ENCODE peak calls at places on chromosomes 12 and 14, in five cellular contexts. K, A, U, E and F are unnamed samples.

GRCh38 chr12:16417058-16417457 is 69.6 kb downstream of the MGST1 start:
- DNase-seq in K (no peak), A (no peak), U (no peak), E (no peak), F (no peak)

GRCh38 chr14:64736271-64737131 is 32.3 kb downstream of the PLEKHG3 start:
- DNase-seq in U (peak), K (peak), E (peak), A (no peak), F (no peak)

GRCh38 chr14:101223147-101223546 is 319.6 kb upstream of the RTL1 start:
- DNase-seq in K (no peak), U (peak), A (no peak), E (no peak), F (no peak)

GRCh38 chr12:104423809-104424208 is 32.9 kb upstream of the CHST11 start:
- DNase-seq in A (no peak), K (peak), U (no peak), E (no peak), F (no peak)

GRCh38 chr14:24329073-24329663 is 5.7 kb downstream of the ADCY4 start:
- DNase-seq in E (no peak), U (no peak), A (no peak), K (no peak), F (no peak)

GRCh38 chr12:107657133-107657532 is 28.5 kb upstream of the PWP1 start:
- DNase-seq in U (no peak), E (no peak), A (no peak), K (no peak), F (no peak)

GRCh38 chr14:31190220-31190605 is 17.4 kb downstream of the HECTD1 start:
- DNase-seq in K (no peak), A (no peak), U (no peak), E (no peak), F (no peak)

GRCh38 chr14:101104485-101104884 is 201.0 kb upstream of the RTL1 start:
- DNase-seq in U (no peak), K (no peak), A (no peak), E (no peak), F (no peak)

GRCh38 chr12:107553211-107553765 is 132.3 kb upstream of the PWP1 start:
- DNase-seq in E (no peak), U (no peak), K (no peak), A (no peak), F (no peak)

GRCh38 chr12:2270846-2271245 is 218.1 kb downstream of the CACNA1C start:
- DNase-seq in U (no peak), A (no peak), E (no peak), K (no peak), F (no peak)

GRCh38 chr12:2267624-2268477 is 215.1 kb downstream of the CACNA1C start:
- DNase-seq in E (no peak), A (no peak), U (no peak), K (no peak), F (no peak)

GRCh38 chr12:2266666-2267623 is 214.2 kb downstream of the CACNA1C start:
- DNase-seq in E (no peak), U (no peak), A (no peak), K (peak), F (no peak)

GRCh38 chr12:2265461-2266167 is 212.8 kb downstream of the CACNA1C start:
- DNase-seq in U (no peak), K (no peak), E (no peak), A (peak), F (no peak)

DNA sequence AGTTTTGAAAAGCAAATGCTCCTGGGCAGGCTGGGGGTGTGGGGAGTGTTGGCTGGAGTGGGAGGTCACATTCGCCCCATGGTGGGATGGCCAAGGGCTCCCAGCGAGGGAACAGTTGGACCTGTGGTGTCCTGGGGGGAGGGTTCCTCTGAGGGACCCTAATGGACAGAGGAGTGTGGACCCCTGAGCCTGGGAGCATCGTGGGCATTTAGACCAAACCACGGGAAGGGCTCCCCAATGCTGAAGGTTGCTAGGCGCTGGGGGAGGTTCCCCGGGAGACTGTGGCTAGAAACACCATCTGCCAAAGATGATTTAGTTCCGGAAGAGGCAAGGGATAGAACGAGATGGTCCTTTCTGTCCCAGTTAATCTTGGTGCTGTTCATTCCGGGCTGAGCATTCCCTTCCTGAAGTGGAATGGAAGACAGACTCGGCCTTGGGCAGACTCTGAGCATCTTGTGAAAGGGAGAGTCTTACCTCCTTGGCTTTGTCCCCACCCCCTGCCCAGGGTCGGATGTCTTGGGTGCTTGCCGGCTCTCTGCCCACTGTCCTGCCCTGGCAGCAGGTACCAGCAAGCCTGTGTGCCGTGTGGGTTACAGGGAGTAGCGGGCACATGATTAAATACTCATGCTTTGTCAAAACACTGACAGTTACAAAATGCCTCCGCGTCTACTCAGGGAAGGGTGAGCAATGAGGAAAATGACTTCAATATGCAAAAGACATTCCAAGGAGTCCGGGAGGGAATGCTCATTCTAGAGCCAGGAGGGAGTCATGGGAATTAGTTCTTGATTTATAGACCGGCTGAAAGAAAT is 215.9 kb downstream of the CACNA1C start:
- DNase-seq in A (no peak), E (no peak), U (no peak), K (no peak), F (no peak)
- TF ChIP-seq EP300 in A (peak), E (no peak), U (no peak), K (no peak), F (no peak)

GRCh38 chr14:49512147-49512551 is 74.0 kb downstream of the RPS29 start:
- DNase-seq in U (no peak), A (no peak), K (no peak), E (no peak), F (no peak)
- TF ChIP-seq GABPA in U (no peak), A (no peak), K (no peak), E (no peak), F (no peak)

DNA sequence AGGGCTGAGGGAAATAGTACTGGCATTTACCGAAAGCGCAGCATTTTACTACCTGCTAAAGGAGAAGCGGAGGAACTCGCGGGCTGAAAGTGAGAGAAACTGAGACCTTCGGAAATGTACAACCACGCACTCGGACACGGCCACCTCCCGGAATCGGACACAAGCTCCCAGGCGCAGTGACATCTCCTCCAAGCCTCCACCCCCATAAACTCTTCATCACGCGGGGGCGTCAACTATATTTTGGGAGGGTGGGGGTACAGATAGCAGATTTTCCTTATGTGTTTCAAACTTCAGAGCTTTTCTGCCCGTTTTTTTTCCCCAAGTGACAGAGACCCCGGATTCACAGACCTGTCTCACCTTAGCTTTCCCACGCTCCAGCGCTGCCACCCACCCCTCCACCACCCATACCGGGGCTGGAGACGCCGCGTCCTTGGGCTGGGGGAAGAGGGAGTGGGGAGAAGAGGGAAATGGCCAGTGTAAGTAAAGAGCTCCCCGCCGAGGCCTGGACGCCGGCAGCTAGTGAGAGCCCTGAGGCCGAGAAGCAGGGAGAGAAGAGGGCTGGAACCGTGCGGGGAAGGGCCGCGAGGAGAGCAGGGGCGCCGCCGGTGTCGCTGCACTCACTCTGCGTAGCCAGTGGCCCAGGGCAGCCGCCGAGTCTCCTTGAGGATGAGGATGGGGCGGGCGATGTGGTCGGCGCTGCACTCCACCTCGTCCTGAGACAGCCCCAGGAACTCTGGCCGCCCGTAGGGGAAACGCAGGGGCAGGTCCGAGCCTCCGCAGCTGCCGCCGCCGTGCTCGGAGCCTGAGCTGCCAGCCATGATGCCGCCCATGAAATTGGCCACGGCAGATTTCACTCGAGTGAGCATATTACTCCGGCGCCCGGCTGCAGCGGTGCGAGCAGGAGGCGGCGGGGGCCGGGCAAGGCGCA is 815 bp downstream of the PPM1H start:
- DNase-seq in K (no peak), U (peak), E (peak), A (peak), F (no peak)
- TF ChIP-seq EP300 in K (no peak), U (no peak), E (no peak), A (no peak), F (no peak)

DNA sequence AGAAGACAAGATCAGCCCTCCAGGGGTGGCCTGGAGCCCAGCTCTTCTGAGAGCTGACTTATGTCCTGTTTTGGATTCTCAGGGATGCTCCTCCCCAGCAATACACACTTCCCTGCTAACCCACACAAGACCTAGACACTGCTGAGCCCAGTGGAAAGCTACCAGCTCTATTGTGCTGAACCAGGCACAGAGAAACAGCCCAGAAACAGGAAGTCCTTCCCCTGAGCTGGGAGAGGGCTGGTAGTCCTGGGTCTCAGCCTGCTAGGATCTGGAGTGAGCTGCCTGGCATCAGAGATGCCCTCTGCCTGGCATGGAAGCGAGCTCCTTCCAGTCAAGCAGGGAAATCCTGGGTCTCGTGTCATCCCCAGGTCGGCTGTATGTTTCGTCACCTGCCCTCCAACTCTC is 1.2 kb upstream of the LAG3 start:
- DNase-seq in K (no peak), A (no peak), U (no peak), E (no peak), F (no peak)
- TF ChIP-seq GABPA in K (no peak), A (no peak), U (no peak), E (no peak), F (no peak)

GRCh38 chr12:48156648-48157015 is 683 bp downstream of the ASB8 start:
- DNase-seq in A (no peak), U (peak), K (no peak), E (no peak), F (no peak)

GRCh38 chr12:48159976-48160525 is 2.7 kb upstream of the ASB8 start:
- DNase-seq in U (no peak), K (no peak), E (no peak), A (no peak), F (no peak)

GRCh38 chr12:48157889-48158370 is 615 bp upstream of the ASB8 start:
- DNase-seq in E (peak), K (no peak), A (no peak), U (no peak), F (no peak)

GRCh38 chr12:48160807-48161206 is 3.5 kb upstream of the ASB8 start:
- DNase-seq in U (no peak), A (no peak), K (no peak), E (peak), F (no peak)

GRCh38 chr12:48157016-48157888 is at the start of gene ASB8:
- DNase-seq in E (peak), U (peak), K (peak), A (peak), F (peak)
- TF ChIP-seq EP300 in E (no peak), U (no peak), K (no peak), A (no peak), F (no peak)

GRCh38 chr14:103427485-103428443 is 42.5 kb downstream of the MARK3 start:
- DNase-seq in U (no peak), A (no peak), E (peak), K (no peak), F (peak)
- TF ChIP-seq GABPA in U (no peak), A (no peak), E (peak), K (no peak), F (no peak)

GRCh38 chr14:77648520-77649200 is 32.2 kb upstream of the SPTLC2 start:
- DNase-seq in U (no peak), A (no peak), E (no peak), K (no peak), F (no peak)
- TF ChIP-seq EP300 in U (no peak), A (no peak), E (no peak), K (no peak), F (no peak)

GRCh38 chr12:63862187-63863107 is 17.9 kb downstream of the SRGAP1 start:
- DNase-seq in U (no peak), A (no peak), K (peak), E (no peak), F (no peak)
- TF ChIP-seq GABPA in U (no peak), A (no peak), K (no peak), E (no peak), F (no peak)

GRCh38 chr14:72332871-72333270 is 400.6 kb downstream of the RGS6 start:
- DNase-seq in A (no peak), K (no peak), E (no peak), U (no peak), F (no peak)

GRCh38 chr14:72332054-72332453 is 399.8 kb downstream of the RGS6 start:
- DNase-seq in U (no peak), E (no peak), K (no peak), A (no peak), F (no peak)
- TF ChIP-seq EP300 in U (no peak), E (no peak), K (no peak), A (no peak), F (no peak)

GRCh38 chr14:77752799-77753516 is 8.0 kb downstream of the SNW1 start:
- DNase-seq in K (no peak), E (no peak), U (no peak), A (no peak), F (no peak)
- TF ChIP-seq GABPA in K (no peak), E (no peak), U (no peak), A (no peak), F (no peak)